ENCODE peak calls at places on chromosomes 12 and 14, in seven cellular contexts. One of them, this sample, is unnamed.
A peak's percentile ranks its signal among the peaks of the same experiment; 100 is the strongest.

GRCh38 chr12:2387051-2387834 is 334.5 kb downstream of the CACNA1C start:
- DNase-seq in GM12878: no peak
- DNase-seq in HepG2: no peak
- DNase-seq in HCT116: no peak
- DNase-seq in SK-N-SH: no peak
- DNase-seq in K562: no peak
- DNase-seq in H1: no peak
- DNase-seq in this sample: no peak

GRCh38 chr14:75046275-75046674 is 5.0 kb downstream of the MLH3 start:
- DNase-seq in GM12878: no peak
- DNase-seq in HepG2: no peak
- DNase-seq in HCT116: no peak
- DNase-seq in SK-N-SH: no peak
- DNase-seq in K562: no peak
- DNase-seq in H1: no peak
- DNase-seq in this sample: no peak

GRCh38 chr12:117671734-117672133 is 297.1 kb downstream of the KSR2 start:
- DNase-seq in GM12878: no peak
- DNase-seq in HepG2: peak; percentile 5
- DNase-seq in HCT116: peak; percentile 29
- DNase-seq in SK-N-SH: peak; percentile 55
- DNase-seq in K562: peak; percentile 76
- DNase-seq in H1: peak; percentile 75
- DNase-seq in this sample: no peak

GRCh38 chr12:29220632-29221336 is 71.7 kb downstream of the FAR2 start:
- DNase-seq in GM12878: no peak
- DNase-seq in HepG2: no peak
- DNase-seq in HCT116: peak; percentile 68
- DNase-seq in SK-N-SH: no peak
- DNase-seq in K562: peak; percentile 43
- DNase-seq in H1: no peak
- DNase-seq in this sample: no peak

GRCh38 chr12:116265361-116266128 is 11.9 kb downstream of the MED13L start:
- DNase-seq in GM12878: no peak
- DNase-seq in HepG2: no peak
- DNase-seq in HCT116: no peak
- DNase-seq in SK-N-SH: no peak
- DNase-seq in K562: no peak
- DNase-seq in H1: no peak
- DNase-seq in this sample: no peak

GRCh38 chr14:33294419-33294818 is 355.7 kb downstream of the NPAS3 start:
- DNase-seq in GM12878: no peak
- DNase-seq in HepG2: no peak
- DNase-seq in HCT116: no peak
- DNase-seq in SK-N-SH: no peak
- DNase-seq in K562: no peak
- DNase-seq in H1: no peak
- DNase-seq in this sample: no peak

GRCh38 chr12:120741476-120742206 is 16.0 kb downstream of the ACADS start:
- DNase-seq in GM12878: no peak
- DNase-seq in HepG2: peak; percentile 41
- DNase-seq in HCT116: no peak
- DNase-seq in SK-N-SH: no peak
- DNase-seq in K562: no peak
- DNase-seq in H1: no peak
- DNase-seq in this sample: no peak

GRCh38 chr14:64112859-64113258 is 181.3 kb downstream of the ESR2 start:
- DNase-seq in GM12878: no peak
- DNase-seq in HepG2: no peak
- DNase-seq in HCT116: no peak
- DNase-seq in SK-N-SH: no peak
- DNase-seq in K562: no peak
- DNase-seq in H1: no peak
- DNase-seq in this sample: no peak

GRCh38 chr12:6345319-6346071 is 3.6 kb upstream of the TNFRSF1A start:
- DNase-seq in GM12878: no peak
- DNase-seq in HepG2: peak; percentile 84
- DNase-seq in HCT116: peak; percentile 85
- DNase-seq in SK-N-SH: no peak
- DNase-seq in K562: peak; percentile 61
- DNase-seq in H1: no peak
- DNase-seq in this sample: no peak

GRCh38 chr12:95197636-95198035 is 19.6 kb downstream of the FGD6 start:
- DNase-seq in GM12878: no peak
- DNase-seq in HepG2: no peak
- DNase-seq in HCT116: no peak
- DNase-seq in SK-N-SH: no peak
- DNase-seq in K562: no peak
- DNase-seq in H1: no peak
- DNase-seq in this sample: no peak

DNA sequence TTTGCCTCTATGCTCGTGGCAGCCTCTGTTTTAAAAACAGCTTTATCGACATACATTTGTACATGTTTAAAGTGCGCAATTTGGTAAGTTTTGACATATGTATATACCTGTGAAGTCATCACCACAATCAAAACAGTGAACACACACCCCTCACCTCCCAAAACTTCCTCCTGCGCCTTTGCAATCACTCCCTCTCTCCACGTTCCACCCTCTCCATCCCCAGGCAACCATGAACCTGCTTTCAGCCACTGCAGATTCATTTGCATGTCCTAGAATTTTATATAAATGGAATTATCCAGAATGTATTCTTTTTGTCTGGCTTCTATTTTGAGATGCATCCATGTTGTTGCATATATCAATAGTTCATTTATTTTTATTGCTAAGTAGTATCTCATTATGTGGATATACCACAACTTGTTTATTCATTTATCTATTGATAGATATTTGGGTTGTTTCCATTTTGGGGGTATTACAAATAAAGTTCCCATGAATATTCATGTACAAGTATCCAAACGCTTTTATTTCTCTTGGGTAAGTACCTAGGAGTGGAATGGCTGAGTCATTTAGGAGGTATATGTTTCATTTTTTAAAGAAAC is 15.5 kb upstream of the CHGA start:
- DNase-seq in GM12878: no peak
- DNase-seq in HepG2: no peak
- DNase-seq in HCT116: no peak
- DNase-seq in SK-N-SH: no peak
- DNase-seq in K562: no peak
- DNase-seq in H1: no peak
- DNase-seq in this sample: no peak
- TF ChIP-seq SIN3A in GM12878: no peak
- TF ChIP-seq SIN3A in HepG2: no peak
- TF ChIP-seq SIN3A in HCT116: no peak
- TF ChIP-seq SIN3A in SK-N-SH: no peak
- TF ChIP-seq SIN3A in K562: no peak
- TF ChIP-seq SIN3A in H1: no peak
- TF ChIP-seq SIN3A in this sample: no peak

GRCh38 chr12:54011665-54012532 is 3.1 kb downstream of the HOXC8 start:
- DNase-seq in GM12878: no peak
- DNase-seq in HepG2: no peak
- DNase-seq in HCT116: no peak
- DNase-seq in SK-N-SH: no peak
- DNase-seq in K562: peak; percentile 29
- DNase-seq in H1: no peak
- DNase-seq in this sample: no peak
- H3K27me3 ChIP-seq in GM12878: peaks cover 46% of the 10 kb centered on the region
- H3K27me3 ChIP-seq in HepG2: peaks cover 84% of the 10 kb centered on the region
- H3K27me3 ChIP-seq in HCT116: no peaks in the 10 kb centered on the region
- H3K27me3 ChIP-seq in SK-N-SH: no peaks in the 10 kb centered on the region
- H3K27me3 ChIP-seq in K562: no peaks in the 10 kb centered on the region
- H3K27me3 ChIP-seq in H1: peaks cover 96% of the 10 kb centered on the region
- H3K27me3 ChIP-seq in this sample: no peaks in the 10 kb centered on the region

GRCh38 chr12:114697741-114698565 is 14.0 kb upstream of the TBX3 start:
- DNase-seq in GM12878: no peak
- DNase-seq in HepG2: no peak
- DNase-seq in HCT116: no peak
- DNase-seq in SK-N-SH: no peak
- DNase-seq in K562: no peak
- DNase-seq in H1: no peak
- DNase-seq in this sample: no peak
- H3K4me3 ChIP-seq in GM12878: no peak overlapping the region
- H3K4me3 ChIP-seq in HepG2: no peak overlapping the region
- H3K4me3 ChIP-seq in HCT116: no peak overlapping the region
- H3K4me3 ChIP-seq in SK-N-SH: no peak overlapping the region
- H3K4me3 ChIP-seq in K562: no peak overlapping the region
- H3K4me3 ChIP-seq in H1: peak overlapping the region; percentile 49
- H3K4me3 ChIP-seq in this sample: no peak overlapping the region

DNA sequence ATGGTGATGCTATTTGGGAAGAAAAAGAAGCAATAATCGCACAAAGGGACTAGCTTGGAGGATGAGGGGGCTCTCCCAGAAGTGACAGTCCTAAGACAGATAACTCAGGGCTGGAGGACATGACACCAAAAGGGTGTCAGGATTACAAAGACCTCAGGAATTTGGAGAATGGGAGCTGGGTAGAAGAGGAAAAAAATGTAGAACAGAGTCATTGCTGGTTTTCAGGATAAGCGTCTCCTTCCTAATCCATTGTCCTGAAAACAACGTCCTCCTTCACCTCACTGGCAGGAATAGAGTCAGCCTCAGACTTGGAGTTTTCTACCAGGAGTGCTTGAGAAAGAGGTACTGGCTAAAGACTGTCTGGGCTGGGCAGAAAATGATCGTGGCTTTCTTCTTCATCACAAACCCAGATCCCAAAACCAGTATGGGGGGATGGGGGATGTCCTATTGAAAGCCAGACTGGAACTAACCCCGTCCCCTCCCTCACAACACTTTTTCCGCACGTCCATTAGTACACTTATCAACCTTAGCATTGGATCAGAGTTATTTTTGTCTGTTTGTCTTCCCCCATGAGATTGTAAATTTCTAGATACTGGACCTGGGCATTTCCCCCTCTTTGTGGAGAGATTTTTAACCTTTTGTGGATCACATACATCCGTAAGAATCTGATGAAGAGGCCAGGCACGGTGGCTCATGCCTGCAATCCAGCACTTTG is 14.3 kb downstream of the B4GALNT3 start:
- DNase-seq in GM12878: no peak
- DNase-seq in HepG2: no peak
- DNase-seq in HCT116: no peak
- DNase-seq in SK-N-SH: no peak
- DNase-seq in K562: no peak
- DNase-seq in H1: no peak
- DNase-seq in this sample: no peak
- TF ChIP-seq SIN3A in GM12878: no peak
- TF ChIP-seq SIN3A in HepG2: no peak
- TF ChIP-seq SIN3A in HCT116: no peak
- TF ChIP-seq SIN3A in SK-N-SH: no peak
- TF ChIP-seq SIN3A in K562: no peak
- TF ChIP-seq SIN3A in H1: no peak
- TF ChIP-seq SIN3A in this sample: no peak

DNA sequence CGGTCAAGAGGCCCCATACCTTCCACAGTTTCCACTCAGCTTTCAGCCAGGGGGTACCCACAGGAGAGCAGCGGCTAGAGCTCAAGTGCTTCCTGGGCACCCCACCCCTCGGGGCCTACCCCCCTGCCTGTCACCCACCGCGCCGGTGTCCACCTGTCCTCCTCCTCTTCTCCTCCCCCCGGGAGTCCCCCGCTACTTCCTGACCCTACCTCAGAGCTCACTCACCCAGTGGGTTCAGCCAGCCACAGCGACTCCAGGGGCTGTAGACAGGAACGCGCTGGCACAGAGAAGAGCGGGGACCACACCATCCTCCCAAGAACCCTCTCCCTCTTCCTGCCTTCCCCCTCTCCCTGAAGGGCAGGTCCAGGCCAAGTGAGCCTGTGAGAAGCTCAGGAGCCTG is 123.0 kb downstream of the ESRRB start:
- DNase-seq in GM12878: no peak
- DNase-seq in HepG2: no peak
- DNase-seq in HCT116: no peak
- DNase-seq in SK-N-SH: no peak
- DNase-seq in K562: no peak
- DNase-seq in H1: no peak
- DNase-seq in this sample: no peak
- H3K27me3 ChIP-seq in GM12878: no peaks in the 10 kb centered on the region
- H3K27me3 ChIP-seq in HepG2: peaks cover 7% of the 10 kb centered on the region
- H3K27me3 ChIP-seq in HCT116: peaks cover 5% of the 10 kb centered on the region
- H3K27me3 ChIP-seq in SK-N-SH: no peaks in the 10 kb centered on the region
- H3K27me3 ChIP-seq in K562: no peaks in the 10 kb centered on the region
- H3K27me3 ChIP-seq in H1: no peaks in the 10 kb centered on the region
- H3K27me3 ChIP-seq in this sample: no peaks in the 10 kb centered on the region

DNA sequence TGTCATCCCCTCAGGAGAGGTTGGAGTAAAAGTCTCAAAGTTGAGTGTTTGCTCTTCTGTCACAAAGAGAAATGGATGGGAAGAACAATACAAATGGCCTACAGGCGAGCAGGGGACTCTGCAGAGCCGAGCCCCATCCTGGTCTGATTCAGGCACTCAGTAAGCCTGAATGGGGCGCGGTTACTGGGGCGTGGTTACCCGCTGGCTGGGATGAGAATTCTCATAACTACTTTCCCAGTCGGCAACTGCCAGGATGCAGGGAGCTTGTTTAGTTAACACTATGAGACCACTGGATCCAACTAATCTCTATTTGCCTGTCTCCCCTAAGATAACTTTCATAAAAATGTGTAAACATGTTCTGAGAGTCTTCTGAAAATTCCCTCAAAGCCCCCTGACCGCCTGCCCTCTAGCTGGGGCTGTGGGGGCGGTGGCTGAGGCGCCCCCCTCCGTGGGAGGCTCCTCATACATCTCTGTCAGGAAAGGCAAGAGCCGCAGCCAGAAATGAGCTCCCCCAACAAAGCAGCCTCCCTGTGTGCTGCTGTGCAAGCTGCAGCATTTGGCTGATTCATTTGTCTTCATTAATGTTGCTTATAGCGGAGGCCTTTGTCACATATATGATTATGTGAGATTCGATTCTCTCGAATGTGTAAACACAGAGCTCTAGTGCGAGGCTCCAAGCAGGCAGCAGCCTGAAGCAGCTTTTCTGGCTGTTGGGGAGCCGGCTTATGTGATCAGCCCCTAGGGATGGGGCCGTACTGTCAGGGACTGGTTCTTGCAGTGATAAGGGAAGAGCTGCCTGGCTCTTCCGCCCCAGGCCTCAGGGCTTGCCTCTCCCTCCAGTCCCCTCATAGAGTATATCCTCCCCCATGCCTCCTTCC is 126.1 kb upstream of the ARHGAP5 start:
- DNase-seq in GM12878: no peak
- DNase-seq in HepG2: no peak
- DNase-seq in HCT116: no peak
- DNase-seq in SK-N-SH: peak; percentile 47
- DNase-seq in K562: peak; percentile 22
- DNase-seq in H1: no peak
- DNase-seq in this sample: no peak
- H3K4me3 ChIP-seq in GM12878: no peak overlapping the region
- H3K4me3 ChIP-seq in HepG2: no peak overlapping the region
- H3K4me3 ChIP-seq in HCT116: no peak overlapping the region
- H3K4me3 ChIP-seq in SK-N-SH: no peak overlapping the region
- H3K4me3 ChIP-seq in K562: no peak overlapping the region
- H3K4me3 ChIP-seq in H1: no peak overlapping the region
- H3K4me3 ChIP-seq in this sample: no peak overlapping the region

GRCh38 chr14:94129758-94130414 is 482 bp upstream of the IFI27L2 start:
- DNase-seq in GM12878: no peak
- DNase-seq in HepG2: no peak
- DNase-seq in HCT116: peak; percentile 56
- DNase-seq in SK-N-SH: peak; percentile 59
- DNase-seq in K562: peak; percentile 37
- DNase-seq in H1: no peak
- DNase-seq in this sample: no peak
- TF ChIP-seq SIN3A in GM12878: no peak
- TF ChIP-seq SIN3A in HepG2: no peak
- TF ChIP-seq SIN3A in HCT116: no peak
- TF ChIP-seq SIN3A in SK-N-SH: peak; percentile 27
- TF ChIP-seq SIN3A in K562: no peak
- TF ChIP-seq SIN3A in H1: no peak
- TF ChIP-seq SIN3A in this sample: no peak

GRCh38 chr14:101666264-101666663 is 95.2 kb upstream of the PPP2R5C start:
- DNase-seq in GM12878: no peak
- DNase-seq in HepG2: no peak
- DNase-seq in HCT116: no peak
- DNase-seq in SK-N-SH: no peak
- DNase-seq in K562: no peak
- DNase-seq in H1: no peak
- DNase-seq in this sample: no peak
- H3K27me3 ChIP-seq in GM12878: no peaks in the 10 kb centered on the region
- H3K27me3 ChIP-seq in HepG2: peaks cover 6% of the 10 kb centered on the region
- H3K27me3 ChIP-seq in HCT116: no peaks in the 10 kb centered on the region
- H3K27me3 ChIP-seq in SK-N-SH: no peaks in the 10 kb centered on the region
- H3K27me3 ChIP-seq in K562: no peaks in the 10 kb centered on the region
- H3K27me3 ChIP-seq in H1: no peaks in the 10 kb centered on the region
- H3K27me3 ChIP-seq in this sample: peaks cover 2% of the 10 kb centered on the region

This sample was measured in Panc1.